ENCODE peak calls at places on chromosomes 1 and 21, in five cellular contexts. One of them, this sample, is unnamed.

GRCh38 chr1:13731897-13732296 is 31.9 kb downstream of the PRDM2 start:
- DNase-seq in endothelial cell of umbilical vein: no peak
- DNase-seq in spleen: no peak
- DNase-seq in pancreas: no peak
- DNase-seq in heart right ventricle: no peak
- DNase-seq in this sample: no peak

GRCh38 chr21:44511938-44512275 is 28.1 kb downstream of the KRTAP10-1 start:
- DNase-seq in endothelial cell of umbilical vein: no peak
- DNase-seq in spleen: no peak
- DNase-seq in pancreas: no peak
- DNase-seq in heart right ventricle: no peak
- DNase-seq in this sample: no peak

GRCh38 chr1:220886470-220887201 is 7.4 kb downstream of the HLX start:
- DNase-seq in endothelial cell of umbilical vein: no peak
- DNase-seq in spleen: no peak
- DNase-seq in pancreas: no peak
- DNase-seq in heart right ventricle: no peak
- DNase-seq in this sample: no peak

GRCh38 chr1:203462878-203463277 is 12.7 kb upstream of the PRELP start:
- DNase-seq in endothelial cell of umbilical vein: no peak
- DNase-seq in spleen: no peak
- DNase-seq in pancreas: no peak
- DNase-seq in heart right ventricle: no peak
- DNase-seq in this sample: peak; percentile 85

GRCh38 chr1:99490031-99490430 is 155.9 kb upstream of the PALMD start:
- DNase-seq in endothelial cell of umbilical vein: no peak
- DNase-seq in spleen: no peak
- DNase-seq in pancreas: no peak
- DNase-seq in heart right ventricle: no peak
- DNase-seq in this sample: no peak

GRCh38 chr1:78553859-78554258 is 63.1 kb downstream of the PTGFR start:
- DNase-seq in endothelial cell of umbilical vein: no peak
- DNase-seq in spleen: no peak
- DNase-seq in pancreas: no peak
- DNase-seq in heart right ventricle: no peak
- DNase-seq in this sample: no peak

GRCh38 chr1:5734996-5735395 is 257.2 kb downstream of the NPHP4 start:
- DNase-seq in endothelial cell of umbilical vein: no peak
- DNase-seq in spleen: peak; percentile 62
- DNase-seq in pancreas: no peak
- DNase-seq in heart right ventricle: no peak
- DNase-seq in this sample: no peak

GRCh38 chr1:77282187-77282865 is 507 bp downstream of the AK5 start:
- DNase-seq in endothelial cell of umbilical vein: peak; percentile 35
- DNase-seq in spleen: peak; percentile 76
- DNase-seq in pancreas: no peak
- DNase-seq in heart right ventricle: no peak
- DNase-seq in this sample: no peak

GRCh38 chr21:45991606-45992301 is 10.2 kb downstream of the COL6A1 start:
- DNase-seq in endothelial cell of umbilical vein: no peak
- DNase-seq in spleen: peak; percentile 47
- DNase-seq in pancreas: no peak
- DNase-seq in heart right ventricle: peak; percentile 3
- DNase-seq in this sample: peak; percentile 72

GRCh38 chr1:38690790-38691189 is 168.8 kb downstream of the RRAGC start:
- DNase-seq in endothelial cell of umbilical vein: no peak
- DNase-seq in spleen: no peak
- DNase-seq in pancreas: no peak
- DNase-seq in heart right ventricle: no peak
- DNase-seq in this sample: no peak

GRCh38 chr21:15210235-15210678 is 145.5 kb upstream of the NRIP1 start:
- DNase-seq in endothelial cell of umbilical vein: no peak
- DNase-seq in spleen: peak; percentile 73
- DNase-seq in pancreas: peak; percentile 13
- DNase-seq in heart right ventricle: no peak
- DNase-seq in this sample: peak; percentile 75

GRCh38 chr1:3636531-3636930 is 11.7 kb downstream of the TPRG1L start:
- DNase-seq in endothelial cell of umbilical vein: no peak
- DNase-seq in spleen: peak; percentile 34
- DNase-seq in pancreas: no peak
- DNase-seq in heart right ventricle: no peak
- DNase-seq in this sample: no peak

GRCh38 chr1:2868571-2868970 is 67.1 kb upstream of the TTC34 start:
- DNase-seq in endothelial cell of umbilical vein: no peak
- DNase-seq in spleen: no peak
- DNase-seq in pancreas: no peak
- DNase-seq in heart right ventricle: no peak
- DNase-seq in this sample: no peak

GRCh38 chr1:46131093-46131492 is 1.3 kb downstream of the PIK3R3 start:
- DNase-seq in endothelial cell of umbilical vein: peak; percentile 44
- DNase-seq in spleen: no peak
- DNase-seq in pancreas: no peak
- DNase-seq in heart right ventricle: no peak
- DNase-seq in this sample: no peak

GRCh38 chr21:44426663-44427191 is 28.6 kb upstream of the LRRC3 start:
- DNase-seq in endothelial cell of umbilical vein: no peak
- DNase-seq in spleen: peak; percentile 60
- DNase-seq in pancreas: no peak
- DNase-seq in heart right ventricle: no peak
- DNase-seq in this sample: no peak

GRCh38 chr1:14441302-14441741 is 157.2 kb upstream of the KAZN start:
- DNase-seq in endothelial cell of umbilical vein: no peak
- DNase-seq in spleen: no peak
- DNase-seq in pancreas: no peak
- DNase-seq in heart right ventricle: no peak
- DNase-seq in this sample: no peak

GRCh38 chr1:203435628-203436027 is 40.0 kb upstream of the PRELP start:
- DNase-seq in endothelial cell of umbilical vein: no peak
- DNase-seq in spleen: no peak
- DNase-seq in pancreas: no peak
- DNase-seq in heart right ventricle: no peak
- DNase-seq in this sample: no peak

GRCh38 chr1:67557731-67558448 is 127.1 kb upstream of the GADD45A start:
- DNase-seq in endothelial cell of umbilical vein: no peak
- DNase-seq in spleen: no peak
- DNase-seq in pancreas: no peak
- DNase-seq in heart right ventricle: no peak
- DNase-seq in this sample: no peak

GRCh38 chr1:39269791-39270342 is 65.4 kb downstream of the MACF1 start:
- DNase-seq in endothelial cell of umbilical vein: no peak
- DNase-seq in spleen: no peak
- DNase-seq in pancreas: no peak
- DNase-seq in heart right ventricle: no peak
- DNase-seq in this sample: no peak

GRCh38 chr1:74465193-74465681 is 47.2 kb downstream of the LRRC53 start:
- DNase-seq in endothelial cell of umbilical vein: no peak
- DNase-seq in spleen: peak; percentile 71
- DNase-seq in pancreas: no peak
- DNase-seq in heart right ventricle: no peak
- DNase-seq in this sample: no peak

GRCh38 chr1:1033731-1034437 is 14.0 kb downstream of the AGRN start:
- DNase-seq in endothelial cell of umbilical vein: no peak
- DNase-seq in spleen: no peak
- DNase-seq in pancreas: no peak
- DNase-seq in heart right ventricle: no peak
- DNase-seq in this sample: no peak

GRCh38 chr1:74673351-74674111 is at the start of gene ERICH3:
- DNase-seq in endothelial cell of umbilical vein: no peak
- DNase-seq in spleen: peak; percentile 56
- DNase-seq in pancreas: no peak
- DNase-seq in heart right ventricle: no peak
- DNase-seq in this sample: no peak

GRCh38 chr1:230232352-230232751 is 165.3 kb downstream of the GALNT2 start:
- DNase-seq in endothelial cell of umbilical vein: no peak
- DNase-seq in spleen: no peak
- DNase-seq in pancreas: no peak
- DNase-seq in heart right ventricle: peak; percentile 27
- DNase-seq in this sample: no peak

GRCh38 chr1:1943834-1944570 is 24.9 kb upstream of the TMEM52 start:
- DNase-seq in endothelial cell of umbilical vein: peak; percentile 41
- DNase-seq in spleen: peak; percentile 92
- DNase-seq in pancreas: peak; percentile 49
- DNase-seq in heart right ventricle: peak; percentile 40
- DNase-seq in this sample: no peak

GRCh38 chr1:25568834-25569598 is 25.6 kb downstream of the LDLRAP1 start:
- DNase-seq in endothelial cell of umbilical vein: no peak
- DNase-seq in spleen: no peak
- DNase-seq in pancreas: no peak
- DNase-seq in heart right ventricle: no peak
- DNase-seq in this sample: no peak

GRCh38 chr1:207987164-207987563 is 76.2 kb upstream of the CD34 start:
- DNase-seq in endothelial cell of umbilical vein: peak; percentile 32
- DNase-seq in spleen: no peak
- DNase-seq in pancreas: no peak
- DNase-seq in heart right ventricle: no peak
- DNase-seq in this sample: no peak

GRCh38 chr1:103461171-103462105 is 64.1 kb upstream of the RNPC3 start:
- DNase-seq in endothelial cell of umbilical vein: peak; percentile 18
- DNase-seq in spleen: no peak
- DNase-seq in pancreas: no peak
- DNase-seq in heart right ventricle: no peak
- DNase-seq in this sample: no peak

GRCh38 chr1:73909043-73909567 is 288.9 kb downstream of the LRRIQ3 start:
- DNase-seq in endothelial cell of umbilical vein: no peak
- DNase-seq in spleen: no peak
- DNase-seq in pancreas: no peak
- DNase-seq in heart right ventricle: no peak
- DNase-seq in this sample: no peak

GRCh38 chr1:148308832-148309458 is 156.9 kb upstream of the NBPF11 start:
- DNase-seq in endothelial cell of umbilical vein: no peak
- DNase-seq in spleen: no peak
- DNase-seq in pancreas: no peak
- DNase-seq in heart right ventricle: no peak
- DNase-seq in this sample: no peak

GRCh38 chr1:19457555-19457954 is 27.8 kb downstream of the CAPZB start:
- DNase-seq in endothelial cell of umbilical vein: peak; percentile 48
- DNase-seq in spleen: no peak
- DNase-seq in pancreas: no peak
- DNase-seq in heart right ventricle: no peak
- DNase-seq in this sample: no peak

GRCh38 chr1:226350504-226350865 is 41.5 kb upstream of the LIN9 start:
- DNase-seq in endothelial cell of umbilical vein: no peak
- DNase-seq in spleen: no peak
- DNase-seq in pancreas: no peak
- DNase-seq in heart right ventricle: no peak
- DNase-seq in this sample: no peak

GRCh38 chr1:1941211-1941841 is 22.2 kb upstream of the TMEM52 start:
- DNase-seq in endothelial cell of umbilical vein: no peak
- DNase-seq in spleen: peak; percentile 37
- DNase-seq in pancreas: no peak
- DNase-seq in heart right ventricle: no peak
- DNase-seq in this sample: no peak

GRCh38 chr1:1433804-1434130 is 1.7 kb upstream of the VWA1 start:
- DNase-seq in endothelial cell of umbilical vein: peak; percentile 59
- DNase-seq in spleen: no peak
- DNase-seq in pancreas: peak; percentile 49
- DNase-seq in heart right ventricle: peak; percentile 57
- DNase-seq in this sample: no peak

GRCh38 chr1:68185743-68186142 is 46.6 kb downstream of the WLS start:
- DNase-seq in endothelial cell of umbilical vein: no peak
- DNase-seq in spleen: no peak
- DNase-seq in pancreas: no peak
- DNase-seq in heart right ventricle: no peak
- DNase-seq in this sample: no peak

GRCh38 chr1:226349801-226350503 is 41.0 kb upstream of the LIN9 start:
- DNase-seq in endothelial cell of umbilical vein: peak; percentile 83
- DNase-seq in spleen: peak; percentile 49
- DNase-seq in pancreas: no peak
- DNase-seq in heart right ventricle: no peak
- DNase-seq in this sample: no peak

GRCh38 chr1:115567431-115567830 is 74.3 kb upstream of the VANGL1 start:
- DNase-seq in endothelial cell of umbilical vein: no peak
- DNase-seq in spleen: no peak
- DNase-seq in pancreas: no peak
- DNase-seq in heart right ventricle: no peak
- DNase-seq in this sample: no peak

GRCh38 chr1:115565353-115565752 is 76.4 kb upstream of the VANGL1 start:
- DNase-seq in endothelial cell of umbilical vein: no peak
- DNase-seq in spleen: no peak
- DNase-seq in pancreas: no peak
- DNase-seq in heart right ventricle: no peak
- DNase-seq in this sample: no peak

GRCh38 chr1:115565789-115566188 is 76.0 kb upstream of the VANGL1 start:
- DNase-seq in endothelial cell of umbilical vein: no peak
- DNase-seq in spleen: no peak
- DNase-seq in pancreas: no peak
- DNase-seq in heart right ventricle: no peak
- DNase-seq in this sample: no peak

GRCh38 chr1:115559987-115560386 is 81.8 kb upstream of the VANGL1 start:
- DNase-seq in endothelial cell of umbilical vein: no peak
- DNase-seq in spleen: no peak
- DNase-seq in pancreas: no peak
- DNase-seq in heart right ventricle: no peak
- DNase-seq in this sample: no peak

DNA sequence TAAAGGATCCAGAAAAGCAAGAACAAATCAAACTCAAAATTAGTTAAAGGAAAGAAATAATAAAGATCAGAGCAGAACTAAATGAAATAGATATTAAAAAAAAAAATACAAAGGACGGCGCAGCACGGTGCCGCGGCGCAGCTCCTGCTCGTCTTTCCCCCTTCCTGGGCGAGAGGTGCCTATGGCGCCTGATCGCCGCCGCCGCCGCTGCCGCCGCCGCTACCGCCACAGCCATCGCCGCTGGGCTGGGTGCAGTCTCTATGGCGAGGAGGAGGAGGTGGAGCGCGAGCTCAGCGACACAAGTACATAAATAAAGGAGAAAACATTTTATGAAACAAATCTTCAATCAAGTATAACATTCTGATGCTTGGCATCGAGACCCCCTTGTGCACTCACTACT is 77.6 kb upstream of the VANGL1 start:
- DNase-seq in endothelial cell of umbilical vein: no peak
- DNase-seq in spleen: no peak
- DNase-seq in pancreas: no peak
- DNase-seq in heart right ventricle: no peak
- DNase-seq in this sample: no peak
- H3K4me3 ChIP-seq in endothelial cell of umbilical vein: no peak overlapping the region
- H3K4me3 ChIP-seq in spleen: no peak overlapping the region
- H3K4me3 ChIP-seq in pancreas: no peak overlapping the region
- H3K4me3 ChIP-seq in heart right ventricle: no peak overlapping the region
- H3K4me3 ChIP-seq in this sample: no peak overlapping the region

GRCh38 chr21:34702341-34702807 is 33.6 kb downstream of the CLIC6 start:
- DNase-seq in endothelial cell of umbilical vein: no peak
- DNase-seq in spleen: no peak
- DNase-seq in pancreas: no peak
- DNase-seq in heart right ventricle: peak; percentile 25
- DNase-seq in this sample: peak; percentile 88
- H3K27ac ChIP-seq in endothelial cell of umbilical vein: no peak overlapping the region
- H3K27ac ChIP-seq in spleen: no peak overlapping the region
- H3K27ac ChIP-seq in pancreas: no peak overlapping the region
- H3K27ac ChIP-seq in heart right ventricle: peak overlapping the region; percentile 81
- H3K27ac ChIP-seq in this sample: peak overlapping the region; percentile 75

GRCh38 chr1:150972417-150972940 is 2.2 kb downstream of the CERS2 start:
- DNase-seq in endothelial cell of umbilical vein: no peak
- DNase-seq in spleen: peak; percentile 36
- DNase-seq in pancreas: peak; percentile 29
- DNase-seq in heart right ventricle: no peak
- DNase-seq in this sample: no peak
- H3K4me3 ChIP-seq in endothelial cell of umbilical vein: no peak overlapping the region
- H3K4me3 ChIP-seq in spleen: no peak overlapping the region
- H3K4me3 ChIP-seq in pancreas: peak overlapping the region; percentile 72
- H3K4me3 ChIP-seq in heart right ventricle: peak overlapping the region; percentile 93
- H3K4me3 ChIP-seq in this sample: peak overlapping the region; percentile 93

GRCh38 chr1:110172001-110172400 is 21.7 kb downstream of the SLC6A17 start:
- DNase-seq in endothelial cell of umbilical vein: no peak
- DNase-seq in spleen: no peak
- DNase-seq in pancreas: no peak
- DNase-seq in heart right ventricle: no peak
- DNase-seq in this sample: no peak
- H3K27ac ChIP-seq in endothelial cell of umbilical vein: no peak overlapping the region
- H3K27ac ChIP-seq in spleen: no peak overlapping the region
- H3K27ac ChIP-seq in pancreas: no peak overlapping the region
- H3K27ac ChIP-seq in heart right ventricle: no peak overlapping the region
- H3K27ac ChIP-seq in this sample: no peak overlapping the region